ENCODE peak calls at places on chromosomes 5 and 9, in seven cellular contexts. X, T, S, Q, A, N and B are unnamed samples.

GRCh38 chr5:163614787-163615186 is 109.4 kb downstream of the MAT2B start:
- DNase-seq in A (peak), X (no peak), Q (no peak), S (no peak), T (no peak), N (no peak), B (no peak)

GRCh38 chr9:87594218-87594617 is 96.6 kb downstream of the DAPK1 start:
- DNase-seq in Q (no peak), X (peak), T (peak), N (no peak), S (peak), A (peak), B (no peak)

GRCh38 chr5:180628211-180628610 is 21.2 kb downstream of the FLT4 start:
- DNase-seq in Q (no peak), A (no peak), N (no peak), T (no peak), S (no peak), X (no peak), B (no peak)

GRCh38 chr5:129951039-129951438 is 46.8 kb downstream of the CHSY3 start:
- DNase-seq in A (peak), N (no peak), S (no peak), X (no peak), Q (no peak), T (no peak), B (no peak)

GRCh38 chr5:136036293-136036911 is 7.6 kb downstream of the TGFBI start:
- DNase-seq in T (no peak), S (no peak), A (no peak), N (peak), X (no peak), Q (no peak), B (no peak)

GRCh38 chr5:175885813-175886212 is 14.4 kb downstream of the CPLX2 start:
- DNase-seq in T (peak), S (no peak), N (no peak), A (peak), X (no peak), Q (no peak), B (no peak)

GRCh38 chr9:21334969-21335632 is at the start of gene KLHL9:
- DNase-seq in S (peak), Q (peak), T (peak), A (peak), N (peak), X (peak), B (peak)

GRCh38 chr9:94867281-94867841 is 140.9 kb downstream of the AOPEP start:
- DNase-seq in A (peak), T (peak), S (no peak), X (peak), N (peak), Q (no peak), B (peak)

GRCh38 chr9:99416007-99416406 is 193.9 kb downstream of the SEC61B start:
- DNase-seq in X (peak), A (peak), Q (no peak), N (no peak), T (peak), S (no peak), B (no peak)

GRCh38 chr5:151284392-151284967 is 19.1 kb downstream of the SLC36A3 start:
- DNase-seq in X (no peak), A (no peak), N (no peak), S (no peak), Q (no peak), T (no peak), B (no peak)

DNA sequence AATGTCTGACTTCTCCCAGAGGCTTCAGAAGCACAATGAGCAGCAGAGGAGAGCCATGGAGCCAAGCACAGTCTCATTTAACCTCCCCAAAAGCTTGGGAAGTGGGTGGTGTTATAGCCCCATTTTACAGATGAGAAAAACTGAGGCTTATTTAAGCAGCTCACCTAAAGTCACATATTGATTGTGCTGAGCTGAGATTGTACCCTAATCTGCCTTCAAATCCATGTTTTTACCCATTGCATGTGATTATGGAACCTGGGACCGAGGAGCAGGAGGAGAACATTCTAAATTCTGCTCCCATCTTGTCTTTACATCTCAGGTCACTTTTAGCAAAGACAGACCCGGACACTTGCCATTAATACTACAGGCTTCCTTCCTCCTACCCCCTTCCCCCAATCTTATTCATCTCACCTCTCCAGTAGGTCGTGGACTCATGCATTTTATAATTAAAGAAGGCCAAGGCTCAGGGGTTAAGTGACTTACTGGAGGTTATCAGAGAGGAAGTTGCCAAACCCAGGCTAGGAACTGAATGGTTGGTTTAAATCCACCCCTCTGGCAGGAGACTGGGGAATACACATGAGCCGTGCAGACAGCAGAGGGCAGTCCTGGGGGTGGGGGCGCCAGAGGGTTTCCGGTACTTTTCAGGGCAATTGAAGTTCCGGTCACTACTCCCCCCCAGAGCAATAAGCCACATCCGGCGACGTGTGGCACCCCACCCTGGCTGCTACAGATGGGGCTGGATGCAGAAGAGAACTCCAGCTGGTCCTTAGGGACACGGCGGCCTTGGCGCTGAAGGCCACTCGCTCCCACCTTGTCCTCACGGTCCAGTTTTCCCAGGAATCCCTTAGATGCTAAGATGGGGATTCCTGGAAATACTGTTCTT is 51.0 kb upstream of the IL17B start:
- DNase-seq in Q (no peak), T (peak), S (no peak), N (peak), X (no peak), A (peak), B (no peak)
- TF ChIP-seq CTCF in Q (no peak), T (peak), S (peak), N (peak), X (peak), A (peak), B (no peak)

GRCh38 chr9:131543141-131543540 is 2.2 kb upstream of the PRRT1B start:
- DNase-seq in A (no peak), T (no peak), S (no peak), Q (no peak), X (no peak), N (no peak), B (no peak)
- TF ChIP-seq CTCF in A (no peak), T (no peak), S (no peak), Q (no peak), X (no peak), N (no peak), B (no peak)

DNA sequence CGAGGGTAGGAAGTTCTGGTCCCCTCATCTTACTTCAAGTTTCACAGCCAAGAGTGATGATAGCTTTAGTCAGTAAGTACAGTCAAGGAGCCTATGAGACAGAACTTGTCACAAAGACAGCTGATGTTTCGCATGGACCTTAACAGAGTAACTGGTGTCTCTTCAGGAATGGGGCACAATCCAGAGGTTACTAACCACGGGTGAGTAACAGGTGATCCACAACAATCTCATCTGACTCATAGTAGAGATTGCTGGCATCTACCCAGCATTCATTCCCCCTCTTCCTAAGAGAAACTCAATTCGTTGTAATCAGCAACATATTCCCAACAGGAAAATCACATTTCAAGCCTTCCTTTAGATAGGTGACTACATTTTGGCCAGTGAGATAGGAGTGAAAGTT is 126.7 kb downstream of the SNX18 start:
- DNase-seq in X (peak), N (no peak), A (peak), Q (no peak), T (peak), S (peak), B (no peak)
- TF ChIP-seq CTCF in X (no peak), N (no peak), A (no peak), Q (no peak), T (no peak), S (no peak), B (no peak)

GRCh38 chr9:806285-807156 is 35.0 kb upstream of the DMRT1 start:
- DNase-seq in N (no peak), A (peak), S (no peak), X (peak), Q (no peak), T (peak), B (no peak)
- TF ChIP-seq CTCF in N (peak), A (peak), S (peak), X (peak), Q (peak), T (peak), B (peak)

GRCh38 chr9:90517103-90517502 is 125.5 kb downstream of the DIRAS2 start:
- DNase-seq in Q (no peak), N (no peak), S (no peak), T (no peak), X (no peak), A (no peak), B (no peak)
- TF ChIP-seq CTCF in Q (no peak), N (no peak), S (no peak), T (no peak), X (no peak), A (no peak), B (no peak)

GRCh38 chr5:160672521-160672920 is 179.5 kb downstream of the ATP10B start:
- DNase-seq in X (no peak), Q (no peak), T (no peak), S (no peak), N (no peak), A (no peak), B (no peak)

DNA sequence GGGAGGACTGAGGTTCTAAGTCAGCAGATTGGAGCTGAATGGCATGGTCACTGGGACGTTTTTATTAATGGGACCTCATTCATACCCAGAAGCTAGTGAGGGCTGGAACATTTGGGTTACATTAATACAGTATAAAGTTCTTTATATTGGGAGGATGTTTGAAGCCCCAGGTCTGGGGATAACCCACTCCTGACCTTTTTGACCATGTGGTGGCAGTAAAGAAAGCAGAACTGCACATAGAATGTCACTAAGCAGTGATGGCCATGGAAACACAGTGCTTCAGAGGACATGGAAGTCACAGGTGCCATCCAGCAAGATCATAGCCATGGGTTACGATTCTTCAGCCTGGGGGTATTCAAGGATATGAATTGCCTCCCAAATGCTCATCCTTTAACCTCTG is 176.0 kb downstream of the ATP10B start:
- DNase-seq in X (no peak), Q (no peak), T (no peak), A (no peak), S (no peak), N (no peak), B (no peak)
- TF ChIP-seq CTCF in X (no peak), Q (no peak), T (no peak), A (no peak), S (no peak), N (no peak), B (no peak)

DNA sequence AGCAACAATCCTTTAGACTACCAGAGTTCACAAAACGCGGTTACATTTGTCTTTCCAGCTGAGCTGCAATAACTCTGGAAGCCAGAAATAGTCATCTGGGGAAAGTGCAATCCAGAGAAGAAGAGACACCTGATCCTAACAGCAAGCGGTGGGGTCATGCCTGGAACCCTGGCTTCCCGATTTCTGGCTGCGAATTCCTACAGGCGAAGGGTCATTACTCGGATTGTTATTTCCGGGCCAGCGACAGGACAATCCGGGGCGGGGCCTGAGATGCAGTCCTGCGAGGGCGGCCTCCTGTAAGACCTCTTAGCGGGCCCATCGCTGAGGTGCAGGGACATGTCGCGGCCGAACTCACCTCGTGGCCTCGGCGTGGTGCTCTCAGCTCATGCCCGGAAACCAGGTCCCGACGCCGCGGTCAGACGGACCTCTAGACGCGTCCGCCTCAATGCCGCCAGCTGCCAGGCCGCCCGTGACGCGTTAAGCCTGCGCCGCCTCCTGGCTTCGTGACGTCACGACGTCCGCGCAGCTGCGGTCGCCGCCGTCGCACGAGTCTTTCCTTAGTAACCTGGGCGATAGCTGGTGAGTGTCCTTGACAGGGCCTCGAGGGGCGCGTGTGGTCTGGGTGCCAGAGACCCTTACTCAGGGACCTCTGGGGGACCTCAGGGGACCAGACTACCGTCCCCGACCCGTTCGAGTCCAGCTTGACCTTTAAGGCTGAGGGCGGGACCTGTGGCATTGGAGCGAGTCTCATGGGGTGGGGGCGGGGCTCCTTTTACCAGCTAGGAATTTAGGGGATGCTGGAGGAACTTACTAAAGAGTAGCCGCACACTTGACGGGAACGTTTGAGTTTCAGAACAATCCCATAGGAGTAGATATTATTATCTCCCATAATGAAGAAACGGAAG is at the start of the genes MRRF and RBM18:
- DNase-seq in A (peak), T (peak), S (peak), X (peak), N (peak), Q (peak), B (peak)
- TF ChIP-seq CTCF in A (no peak), T (no peak), S (no peak), X (no peak), N (no peak), Q (no peak), B (no peak)

GRCh38 chr5:92518318-92518913 is 1062.6 kb downstream of the NR2F1-AS1 start:
- DNase-seq in X (peak), S (no peak), N (no peak), A (peak), Q (no peak), T (peak), B (peak)
- TF ChIP-seq CTCF in X (peak), S (peak), N (peak), A (peak), Q (no peak), T (peak), B (peak)

DNA sequence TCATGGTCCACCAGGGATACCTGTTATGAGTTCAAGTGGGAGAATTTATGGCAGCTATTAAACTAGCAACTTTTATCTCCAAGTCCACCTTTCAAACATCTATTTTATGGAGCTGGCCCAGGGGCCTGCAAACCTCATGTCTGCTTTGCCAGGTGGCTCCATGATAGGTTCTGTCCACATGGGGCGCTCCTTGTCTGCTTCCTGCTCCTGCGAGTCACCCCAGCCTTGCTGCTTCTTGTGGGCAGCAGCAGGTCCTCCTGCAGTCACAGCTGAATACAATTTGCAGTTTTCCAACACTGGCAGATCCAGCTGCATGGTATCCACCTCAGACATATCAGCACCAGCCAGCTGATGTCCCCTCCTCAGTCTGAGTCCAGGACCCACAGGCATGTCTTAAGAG is 39.6 kb upstream of the FRRS1L start:
- DNase-seq in X (no peak), T (no peak), A (no peak), S (no peak), Q (no peak), N (no peak), B (no peak)
- TF ChIP-seq CTCF in X (no peak), T (peak), A (no peak), S (no peak), Q (no peak), N (no peak), B (no peak)